ENCODE peak calls at places on chromosomes 5 and 9, in six cellular contexts. K, I, X, Z, J and S are unnamed samples.

GRCh38 chr5:149962040-149962439 is 1.5 kb downstream of the SLC26A2 start:
- DNase-seq in J (no peak), K (no peak), X (peak), Z (no peak), I (peak), S (no peak)

GRCh38 chr5:156479864-156480263 is 152.9 kb downstream of the SGCD start:
- DNase-seq in I (peak), K (no peak), X (peak), J (no peak), Z (peak), S (no peak)

GRCh38 chr9:16499866-16500265 is 370.6 kb downstream of the BNC2 start:
- DNase-seq in K (no peak), I (no peak), J (no peak), Z (no peak), X (no peak), S (no peak)

GRCh38 chr9:684950-685340 is 156.6 kb upstream of the DMRT1 start:
- DNase-seq in Z (no peak), J (no peak), K (no peak), X (no peak), I (peak), S (no peak)

GRCh38 chr9:31519011-31519410 is 865.4 kb upstream of the ACO1 start:
- DNase-seq in K (no peak), J (no peak), X (no peak), Z (no peak), I (peak), S (no peak)

GRCh38 chr9:93655621-93656425 is 79.4 kb downstream of the PHF2 start:
- DNase-seq in I (no peak), X (no peak), Z (no peak), K (no peak), J (no peak), S (peak)

GRCh38 chr5:32346869-32347268 is 34.1 kb upstream of the MTMR12 start:
- DNase-seq in I (no peak), J (no peak), Z (no peak), K (no peak), X (no peak), S (no peak)

GRCh38 chr5:3311443-3311842 is 284.2 kb upstream of the IRX1 start:
- DNase-seq in I (peak), X (no peak), K (no peak), J (no peak), Z (no peak), S (no peak)

GRCh38 chr9:109258619-109259321 is 62.1 kb downstream of the EPB41L4B start:
- DNase-seq in X (no peak), I (no peak), K (no peak), Z (no peak), J (no peak), S (peak)

GRCh38 chr5:107875834-107876233 is 205.1 kb upstream of the EFNA5 start:
- DNase-seq in X (no peak), I (peak), K (no peak), J (no peak), Z (peak), S (no peak)

GRCh38 chr5:1035421-1036405 is 27.1 kb downstream of the NKD2 start:
- DNase-seq in X (no peak), J (no peak), I (no peak), Z (no peak), K (no peak), S (no peak)

GRCh38 chr9:123232332-123232731 is 36.1 kb downstream of the STRBP start:
- DNase-seq in K (no peak), J (no peak), Z (no peak), X (no peak), I (no peak), S (no peak)

GRCh38 chr5:72842816-72843215 is 26.4 kb downstream of the TNPO1 start:
- DNase-seq in X (no peak), I (peak), K (no peak), Z (no peak), J (no peak), S (no peak)

GRCh38 chr5:72470817-72471216 is 36.4 kb downstream of the ZNF366 start:
- DNase-seq in K (no peak), X (no peak), I (peak), J (no peak), Z (no peak), S (no peak)

GRCh38 chr5:136018814-136019777 is 9.7 kb upstream of the TGFBI start:
- DNase-seq in K (no peak), I (peak), J (no peak), X (peak), Z (peak), S (no peak)

GRCh38 chr5:160174780-160175437 is 54.4 kb upstream of the FABP6 start:
- DNase-seq in Z (no peak), K (no peak), I (no peak), J (no peak), X (no peak), S (no peak)

GRCh38 chr9:93116049-93116961 is 17.7 kb downstream of the NINJ1 start:
- DNase-seq in J (no peak), I (peak), X (no peak), K (peak), Z (peak), S (peak)

GRCh38 chr9:97848582-97849237 is 4.3 kb upstream of the FOXE1 start:
- DNase-seq in X (no peak), J (no peak), Z (peak), K (no peak), I (no peak), S (no peak)

GRCh38 chr9:99051353-99051752 is 53.6 kb upstream of the TGFBR1 start:
- DNase-seq in J (no peak), K (no peak), I (no peak), X (no peak), Z (no peak), S (no peak)

GRCh38 chr9:121906074-121906520 is 187.0 kb downstream of the TTLL11 start:
- DNase-seq in X (no peak), K (no peak), Z (no peak), J (no peak), I (no peak), S (no peak)

GRCh38 chr9:131180454-131180853 is 55.1 kb downstream of the NUP214 start:
- DNase-seq in X (no peak), Z (no peak), K (no peak), I (peak), J (no peak), S (peak)

GRCh38 chr5:134174841-134175839 is 1.6 kb downstream of the SKP1 start:
- DNase-seq in I (peak), X (no peak), Z (no peak), J (no peak), K (no peak), S (no peak)

GRCh38 chr5:140550147-140551079 is 3.0 kb downstream of the EIF4EBP3 start:
- DNase-seq in Z (no peak), J (no peak), I (no peak), K (no peak), X (no peak), S (no peak)

GRCh38 chr5:78621269-78621871 is 27.2 kb downstream of the LHFPL2 start:
- DNase-seq in K (no peak), Z (no peak), I (no peak), X (no peak), J (no peak), S (no peak)

GRCh38 chr5:119750887-119751733 is 121.8 kb downstream of the FAM170A start:
- DNase-seq in I (no peak), Z (no peak), K (no peak), X (no peak), J (no peak), S (no peak)

GRCh38 chr9:70112981-70113380 is 69.3 kb downstream of the MAMDC2 start:
- DNase-seq in J (no peak), Z (no peak), I (peak), K (no peak), X (no peak), S (no peak)

GRCh38 chr9:105458404-105458803 is 10.6 kb downstream of the FSD1L start:
- DNase-seq in J (no peak), K (no peak), I (no peak), Z (no peak), X (no peak), S (no peak)

GRCh38 chr5:173429489-173430150 is 101.4 kb upstream of the STC2 start:
- DNase-seq in J (no peak), K (no peak), I (peak), Z (no peak), X (no peak), S (no peak)

GRCh38 chr9:113387560-113388230 is 10.9 kb upstream of the HDHD3 start:
- DNase-seq in J (no peak), I (peak), X (no peak), Z (no peak), K (no peak), S (no peak)